ENCODE peak calls at places on chromosomes 13 and 19, in five cellular contexts. V is Peyer's patch, Y is H9, A is A549, S is neural progenitor cell. B is an unnamed sample.

GRCh38 chr13:114132419-114133121 is at the start of gene RASA3:
- DNase-seq in V (peak; percentile 75), S (peak; percentile 95), Y (peak; percentile 90), A (peak; percentile 54), B (peak; percentile 75)

GRCh38 chr19:35084078-35084762 is 31.4 kb upstream of the FXYD3 start:
- DNase-seq in A (no peak), S (no peak), V (no peak), Y (no peak), B (no peak)

GRCh38 chr19:20078696-20079095 is 896 bp downstream of the ZNF90 start:
- DNase-seq in V (no peak), A (no peak), S (peak; percentile 55), Y (no peak), B (no peak)

GRCh38 chr13:86174632-86175031 is 375.4 kb upstream of the SLITRK6 start:
- DNase-seq in A (peak; percentile 4), V (no peak), S (no peak), Y (no peak), B (no peak)

GRCh38 chr19:1251503-1252220 is 3.3 kb downstream of the MIDN start:
- DNase-seq in S (peak; percentile 38), Y (no peak), A (peak; percentile 84), V (peak; percentile 80), B (no peak)

GRCh38 chr19:16824658-16825311 is 4.4 kb upstream of the SIN3B start:
- DNase-seq in Y (no peak), S (peak; percentile 18), A (no peak), V (no peak), B (no peak)

GRCh38 chr13:45194081-45194939 is 6.5 kb downstream of the KCTD4 start:
- DNase-seq in V (no peak), Y (peak; percentile 43), A (peak; percentile 33), S (peak; percentile 49), B (no peak)

GRCh38 chr19:19064811-19065745 is 1.3 kb downstream of the SLC25A42 start:
- DNase-seq in Y (no peak), S (no peak), V (no peak), A (no peak), B (no peak)

GRCh38 chr19:41367848-41368301 is 3.9 kb upstream of the B9D2 start:
- DNase-seq in S (no peak), Y (no peak), V (no peak), A (peak; percentile 77), B (no peak)

GRCh38 chr19:14672043-14672872 is 2.4 kb downstream of the ADGRE3 start:
- DNase-seq in V (no peak), Y (no peak), S (no peak), A (no peak), B (no peak)

GRCh38 chr13:50359779-50360178 is 344.5 kb downstream of the KCNRG start:
- DNase-seq in S (no peak), V (no peak), Y (no peak), A (no peak), B (no peak)

GRCh38 chr13:28505543-28506135 is 10.7 kb upstream of the FLT1 start:
- DNase-seq in V (no peak), Y (no peak), A (no peak), S (no peak), B (no peak)

GRCh38 chr13:108427355-108427754 is 157.8 kb downstream of the TNFSF13B start:
- DNase-seq in S (no peak), V (no peak), Y (no peak), A (peak; percentile 6), B (no peak)

GRCh38 chr13:114120486-114121430 is 11.7 kb downstream of the RASA3 start:
- DNase-seq in S (no peak), V (no peak), Y (no peak), A (no peak), B (no peak)

GRCh38 chr13:112329376-112329775 is 46.8 kb upstream of the SPACA7 start:
- DNase-seq in A (no peak), Y (no peak), V (no peak), S (no peak), B (no peak)

GRCh38 chr13:99982741-99983400 is 1.3 kb downstream of the ZIC2 start:
- DNase-seq in A (no peak), Y (no peak), S (peak; percentile 21), V (no peak), B (no peak)

DNA sequence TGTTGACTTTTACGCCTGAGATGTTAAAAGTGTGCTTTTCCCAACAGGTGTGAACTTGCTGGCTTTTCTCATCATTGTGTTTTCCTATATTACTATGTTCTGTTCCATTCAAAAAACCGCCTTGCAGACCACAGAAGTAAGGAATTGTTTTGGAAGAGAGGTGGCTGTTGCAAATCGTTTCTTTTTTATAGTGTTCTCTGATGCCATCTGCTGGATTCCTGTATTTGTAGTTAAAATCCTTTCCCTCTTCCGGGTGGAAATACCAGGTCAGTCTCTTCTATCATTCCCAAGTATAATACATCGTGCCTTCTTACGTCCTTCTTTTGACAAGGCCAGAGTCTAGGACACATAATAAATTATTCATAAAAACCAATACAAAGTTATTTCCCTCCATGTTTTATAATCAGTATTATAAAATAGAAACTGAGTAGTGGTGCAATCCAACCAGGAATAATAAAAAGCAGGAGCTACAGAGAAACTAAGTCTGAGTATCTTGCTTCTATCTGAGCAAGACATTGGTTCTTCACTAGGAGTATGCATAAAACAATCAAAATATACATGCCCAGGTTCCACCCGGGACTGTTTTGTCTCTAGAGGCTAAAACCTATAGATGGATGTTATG is 57.9 kb downstream of the RXFP2 start:
- DNase-seq in Y (no peak), S (peak; percentile 36), V (no peak), A (peak; percentile 7), B (no peak)
- TF ChIP-seq CTCF in Y (peak; percentile 63), S (peak; percentile 56), V (no peak), A (peak; percentile 30), B (peak; percentile 86)

DNA sequence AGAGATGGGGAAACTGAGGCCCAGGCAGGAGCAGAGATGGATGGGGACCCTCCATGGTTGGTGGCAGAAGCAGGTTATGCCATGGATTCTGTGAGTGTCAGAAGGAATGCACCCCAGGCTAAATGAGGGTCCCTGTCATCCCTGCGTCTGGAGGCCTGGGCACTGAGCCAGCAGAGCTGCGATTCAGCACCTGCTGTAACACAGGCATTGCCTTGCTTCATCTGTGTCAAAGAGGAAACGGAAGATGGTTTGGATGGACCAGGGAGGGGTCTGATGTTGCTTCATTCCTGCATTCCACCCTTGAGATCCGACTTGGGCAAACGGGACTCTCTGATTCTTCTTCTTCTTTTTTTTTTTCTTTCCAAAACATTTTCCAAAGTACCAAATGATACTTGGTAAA is 1.2 kb downstream of the C5AR1 start:
- DNase-seq in A (peak; percentile 89), V (no peak), S (no peak), Y (no peak), B (no peak)
- TF ChIP-seq CTCF in A (no peak), V (no peak), S (no peak), Y (no peak), B (no peak)

DNA sequence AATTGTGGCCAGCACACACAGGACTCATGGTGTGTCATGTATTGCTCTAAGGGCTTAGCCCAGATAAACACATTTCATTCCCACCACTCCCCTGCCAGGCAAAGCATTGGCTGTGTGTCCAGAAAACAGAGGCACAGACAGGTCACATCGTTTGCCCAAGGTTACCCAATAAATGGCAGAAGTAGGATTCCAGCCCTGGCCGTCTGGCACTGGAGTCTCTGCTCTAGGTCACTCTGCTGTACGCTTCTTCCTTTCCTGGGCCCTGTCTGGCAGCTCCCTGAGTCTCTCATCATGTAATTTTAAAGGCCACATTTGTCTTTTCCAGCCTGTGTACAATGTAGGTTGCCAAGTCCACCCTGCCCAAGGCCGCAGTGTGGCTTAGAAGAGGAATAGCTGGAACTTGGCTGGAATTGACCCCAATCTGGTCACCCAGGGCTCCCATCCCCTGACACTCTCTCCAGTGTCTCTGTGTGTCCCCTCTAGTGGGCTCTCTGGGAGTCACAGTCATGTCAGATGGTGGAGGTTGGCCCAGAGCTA is 264.5 kb upstream of the TSHZ3 start:
- DNase-seq in S (peak; percentile 17), A (no peak), V (no peak), Y (no peak), B (no peak)
- TF ChIP-seq CTCF in S (no peak), A (no peak), V (no peak), Y (no peak), B (no peak)

DNA sequence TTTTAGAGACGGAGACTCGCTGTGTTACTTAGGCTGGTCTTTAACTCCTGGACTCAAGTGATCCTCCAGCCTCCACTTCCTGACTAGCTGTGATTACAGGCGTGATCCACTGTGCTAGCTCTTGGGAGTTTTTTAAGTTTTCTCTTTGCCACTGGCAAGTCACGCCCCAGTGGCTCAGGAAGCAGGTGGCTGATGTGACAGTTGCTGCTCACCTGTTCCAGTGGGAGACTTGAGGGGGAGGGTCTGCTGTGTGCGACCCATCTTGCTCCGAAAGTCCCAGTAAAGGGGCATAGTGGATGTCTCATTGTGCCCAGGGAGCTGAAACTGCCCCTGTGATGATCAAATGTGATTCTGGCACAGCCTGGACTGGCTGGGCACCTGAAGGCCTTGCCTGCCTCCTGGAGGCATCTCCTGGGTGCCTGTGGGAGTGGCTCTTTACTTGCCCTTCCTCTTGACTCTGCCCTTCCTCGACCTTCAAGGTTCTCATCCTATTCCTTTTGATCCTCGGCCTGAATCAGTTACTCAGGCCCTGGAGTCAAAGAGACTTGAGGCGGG is 7.8 kb downstream of the SMARCA4 start:
- DNase-seq in A (no peak), S (no peak), Y (no peak), V (no peak), B (no peak)
- TF ChIP-seq CTCF in A (no peak), S (no peak), Y (no peak), V (no peak), B (no peak)

DNA sequence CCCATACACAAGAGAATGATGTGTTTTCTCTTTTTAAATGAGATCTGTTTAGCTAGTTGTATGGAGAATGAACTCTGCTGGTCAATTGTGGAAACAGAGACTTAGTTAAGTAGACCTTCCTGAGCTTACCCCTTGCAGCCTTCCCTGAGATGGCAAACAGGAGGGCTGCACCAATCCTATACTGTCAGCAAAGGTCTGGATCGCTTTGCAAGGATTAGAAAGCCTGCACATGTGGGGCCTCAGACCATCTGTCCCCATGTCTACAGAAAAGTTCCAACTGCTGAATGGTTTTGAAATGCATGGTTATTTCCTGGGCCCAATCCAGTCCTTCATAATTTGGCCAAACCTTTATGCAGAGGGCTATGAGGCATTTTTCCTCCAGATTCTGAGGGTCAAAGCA is 183.9 kb upstream of the SLC10A2 start:
- DNase-seq in A (no peak), V (no peak), Y (no peak), S (no peak), B (no peak)
- TF ChIP-seq CTCF in A (no peak), V (no peak), Y (no peak), S (no peak), B (no peak)

GRCh38 chr13:104532131-104532530 is 1465.9 kb upstream of the SLC10A2 start:
- DNase-seq in S (no peak), A (no peak), Y (no peak), V (no peak), B (no peak)

GRCh38 chr13:104530741-104531140 is 1464.5 kb upstream of the SLC10A2 start:
- DNase-seq in S (no peak), V (no peak), Y (no peak), A (no peak), B (no peak)

GRCh38 chr13:104534847-104535246 is 1468.6 kb upstream of the SLC10A2 start:
- DNase-seq in Y (peak; percentile 61), V (no peak), A (peak; percentile 21), S (peak; percentile 17), B (no peak)
- TF ChIP-seq CTCF in Y (peak; percentile 65), V (no peak), A (no peak), S (peak; percentile 40), B (peak; percentile 40)